ENCODE peak calls at places on chromosomes 2 and 18, in five cellular contexts. R is heart right ventricle, Z is body of pancreas, N is cardiac fibroblast, Q is choroid plexus epithelial cell. L is an unnamed sample.

GRCh38 chr2:45332094-45332493 is 279.0 kb downstream of the SRBD1 start:
- DNase-seq in R (no peak), Z (no peak), N (no peak), Q (no peak), L (no peak)

GRCh38 chr18:34158881-34159690 is 65.6 kb downstream of the NOL4 start:
- DNase-seq in R (peak), Z (peak), N (peak), Q (peak), L (no peak)

GRCh38 chr18:3186678-3187658 is 32.8 kb downstream of the MYOM1 start:
- DNase-seq in R (no peak), Z (peak), N (peak), Q (peak), L (no peak)

GRCh38 chr2:166417669-166418068 is 41.9 kb upstream of the SCN9A start:
- DNase-seq in R (no peak), Z (no peak), N (peak), Q (peak), L (no peak)

GRCh38 chr2:139492301-139492700 is 712.1 kb upstream of the NXPH2 start:
- DNase-seq in R (no peak), Z (no peak), N (no peak), Q (no peak), L (no peak)

GRCh38 chr2:170394988-170395387 is 217.0 kb downstream of the MYO3B start:
- DNase-seq in R (no peak), Z (no peak), N (no peak), Q (peak), L (no peak)

GRCh38 chr2:192993059-192993458 is 798.3 kb upstream of the TMEFF2 start:
- DNase-seq in R (no peak), Z (no peak), N (no peak), Q (no peak), L (no peak)

GRCh38 chr2:137091704-137092103 is 326.4 kb downstream of the THSD7B start:
- DNase-seq in R (no peak), Z (no peak), N (no peak), Q (peak), L (no peak)

GRCh38 chr2:110853516-110853915 is 121.1 kb downstream of the ACOXL start:
- DNase-seq in R (no peak), Z (no peak), N (peak), Q (peak), L (no peak)

GRCh38 chr18:25353080-25353479 is 1.1 kb upstream of the ZNF521 start:
- DNase-seq in R (no peak), Z (no peak), N (no peak), Q (no peak), L (no peak)
- H3K4me3 ChIP-seq in R (peak), Z (no peak), N (no peak), Q (no peak), L (no peak)

GRCh38 chr18:48827321-48828200 is 123.2 kb downstream of the SMAD7 start:
- DNase-seq in R (no peak), Z (no peak), N (peak), Q (peak), L (peak)
- H3K4me3 ChIP-seq in R (no peak), Z (no peak), N (no peak), Q (peak), L (no peak)

GRCh38 chr2:72914226-72915075 is 2.9 kb upstream of the EMX1 start:
- DNase-seq in R (no peak), Z (no peak), N (no peak), Q (no peak), L (no peak)

GRCh38 chr2:72915076-72915906 is 2.0 kb upstream of the EMX1 start:
- DNase-seq in R (no peak), Z (no peak), N (no peak), Q (no peak), L (no peak)

GRCh38 chr2:72911256-72911655 is 6.1 kb upstream of the EMX1 start:
- DNase-seq in R (no peak), Z (no peak), N (no peak), Q (no peak), L (no peak)

GRCh38 chr2:72915907-72916742 is 1.2 kb upstream of the EMX1 start:
- DNase-seq in R (no peak), Z (peak), N (peak), Q (no peak), L (peak)

GRCh38 chr2:72913531-72914225 is 3.6 kb upstream of the EMX1 start:
- DNase-seq in R (no peak), Z (no peak), N (no peak), Q (no peak), L (no peak)
- H3K4me3 ChIP-seq in R (no peak), Z (no peak), N (no peak), Q (no peak), L (no peak)

GRCh38 chr2:27891820-27892105 is 1.2 kb downstream of the BABAM2 start:
- DNase-seq in R (no peak), Z (no peak), N (peak), Q (peak), L (no peak)

GRCh38 chr2:27889774-27890145 is 427 bp downstream of the RBKS start:
- DNase-seq in R (no peak), Z (no peak), N (peak), Q (peak), L (peak)

GRCh38 chr2:27890146-27891062 is at the start of the genes BABAM2 and RBKS:
- DNase-seq in R (peak), Z (peak), N (peak), Q (peak), L (peak)

GRCh38 chr2:27893031-27893430 is 2.5 kb downstream of the BABAM2 start:
- DNase-seq in R (no peak), Z (no peak), N (no peak), Q (no peak), L (no peak)

DNA sequence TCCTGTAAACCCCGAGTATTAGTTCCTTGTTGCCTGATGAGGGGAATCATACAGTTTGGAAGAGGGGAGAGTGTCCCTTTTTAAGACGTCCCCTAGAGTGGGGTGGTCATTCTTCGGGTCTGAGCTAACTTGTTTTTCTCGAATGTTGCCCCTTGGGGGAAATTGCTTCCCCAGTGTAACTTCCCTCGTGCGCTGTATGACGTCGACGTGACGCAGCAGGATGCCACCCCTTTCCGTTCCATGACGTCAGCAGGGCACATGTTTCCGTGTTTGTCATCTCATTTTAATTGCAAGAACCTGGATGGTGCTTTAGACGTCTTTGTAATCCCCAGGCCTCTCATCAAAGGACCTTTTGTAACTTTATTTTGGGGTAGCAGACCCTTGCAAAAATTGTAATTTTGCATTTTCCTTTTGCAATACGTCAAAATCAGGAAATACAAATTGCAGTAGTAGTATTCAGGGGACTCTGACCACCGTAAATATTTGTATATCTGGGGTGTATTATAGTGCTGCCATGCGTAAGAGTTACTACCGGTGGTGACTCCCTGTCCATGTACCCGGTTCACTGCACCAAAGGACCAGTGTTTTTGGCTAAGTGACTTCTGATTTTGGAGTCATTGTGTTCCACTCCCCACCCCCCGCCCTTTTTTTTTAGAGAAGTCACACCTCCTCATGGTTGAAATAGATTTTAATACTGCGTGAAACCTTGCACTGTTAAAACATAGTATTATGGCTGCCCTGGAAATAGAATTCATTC is 712 bp downstream of the BABAM2 start:
- DNase-seq in R (peak), Z (peak), N (peak), Q (peak), L (peak)
- H3K4me3 ChIP-seq in R (peak), Z (peak), N (peak), Q (peak), L (peak)

GRCh38 chr2:217330647-217331046 is 470.8 kb upstream of the TNP1 start:
- DNase-seq in R (no peak), Z (no peak), N (no peak), Q (no peak), L (no peak)

GRCh38 chr2:217329023-217329431 is 469.2 kb upstream of the TNP1 start:
- DNase-seq in R (no peak), Z (no peak), N (peak), Q (no peak), L (no peak)

GRCh38 chr2:217332392-217332791 is 472.5 kb upstream of the TNP1 start:
- DNase-seq in R (no peak), Z (no peak), N (no peak), Q (no peak), L (no peak)

GRCh38 chr2:217332866-217333265 is 473.0 kb upstream of the TNP1 start:
- DNase-seq in R (no peak), Z (no peak), N (no peak), Q (no peak), L (no peak)

GRCh38 chr2:217331577-217332139 is 471.8 kb upstream of the TNP1 start:
- DNase-seq in R (no peak), Z (peak), N (peak), Q (peak), L (peak)
- H3K4me3 ChIP-seq in R (no peak), Z (no peak), N (no peak), Q (no peak), L (no peak)

GRCh38 chr2:197307933-197308521 is 2.6 kb downstream of the ANKRD44 start:
- DNase-seq in R (no peak), Z (no peak), N (no peak), Q (no peak), L (no peak)
- H3K4me3 ChIP-seq in R (no peak), Z (no peak), N (no peak), Q (no peak), L (no peak)

GRCh38 chr18:61605376-61606067 is 272.3 kb downstream of the CDH20 start:
- DNase-seq in R (no peak), Z (no peak), N (no peak), Q (peak), L (no peak)
- H3K4me3 ChIP-seq in R (peak), Z (no peak), N (peak), Q (peak), L (no peak)

GRCh38 chr2:237859082-237859433 is 365 bp upstream of the RAMP1 start:
- DNase-seq in R (no peak), Z (peak), N (no peak), Q (no peak), L (no peak)

GRCh38 chr2:237858294-237859081 is 935 bp upstream of the RAMP1 start:
- DNase-seq in R (peak), Z (peak), N (peak), Q (peak), L (peak)

GRCh38 chr2:237860273-237860935 is 981 bp downstream of the RAMP1 start:
- DNase-seq in R (no peak), Z (peak), N (no peak), Q (no peak), L (no peak)

GRCh38 chr2:237857791-237858190 is 1.6 kb upstream of the RAMP1 start:
- DNase-seq in R (no peak), Z (peak), N (no peak), Q (no peak), L (no peak)

DNA sequence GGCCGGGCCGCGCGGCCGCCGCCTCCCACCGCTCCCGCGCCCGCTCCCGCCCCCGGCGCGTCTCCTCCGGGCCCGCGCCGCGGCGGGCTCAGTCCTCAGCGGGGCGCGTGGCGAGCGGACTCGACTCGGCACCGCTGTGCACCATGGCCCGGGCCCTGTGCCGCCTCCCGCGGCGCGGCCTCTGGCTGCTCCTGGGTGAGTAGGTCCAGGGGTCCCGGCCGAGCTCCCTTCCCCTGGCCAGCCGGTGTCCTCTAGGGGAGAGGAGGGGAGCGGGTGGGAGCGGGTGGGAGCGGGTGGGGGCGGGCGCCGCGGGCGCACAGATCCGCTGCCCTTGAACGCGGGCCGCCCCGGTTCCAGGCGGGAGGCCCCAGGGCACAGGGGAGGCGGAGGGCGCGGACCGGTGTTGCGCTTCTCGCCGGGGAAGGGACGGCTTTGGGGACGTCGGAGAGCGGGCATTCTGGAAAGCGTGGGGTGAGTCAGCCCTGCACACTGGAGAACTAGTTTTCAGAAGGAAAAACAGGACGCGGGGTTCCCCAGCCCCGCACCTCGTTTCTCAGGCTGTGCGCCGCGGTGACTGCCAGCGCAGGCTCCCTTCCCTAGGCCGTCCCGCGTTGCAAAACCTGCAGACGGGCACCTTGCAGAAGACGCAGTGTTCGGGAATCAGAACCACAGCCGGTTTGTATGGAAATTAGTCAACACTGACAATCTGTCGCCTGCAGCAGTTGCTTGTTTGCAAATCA is at the start of gene RAMP1:
- DNase-seq in R (no peak), Z (peak), N (peak), Q (no peak), L (no peak)
- H3K4me3 ChIP-seq in R (peak), Z (peak), N (peak), Q (peak), L (peak)

GRCh38 chr2:120176526-120176925 is 46.7 kb downstream of the TMEM185B start:
- DNase-seq in R (no peak), Z (no peak), N (no peak), Q (no peak), L (no peak)
- H3K4me3 ChIP-seq in R (no peak), Z (no peak), N (no peak), Q (no peak), L (no peak)

L was measured in right lobe of liver.